ENCODE peak calls at places on chromosomes 12 and 14, in six cellular contexts. I is psoas muscle, L is endothelial cell, D is tibial nerve, G is fibroblast of the aortic adventitia, S is H1. M is an unnamed sample.

GRCh38 chr12:118827047-118827446 is 154.3 kb upstream of the SRRM4 start:
- DNase-seq in I (no peak), L (no peak), D (no peak), G (no peak), S (no peak), M (no peak)

GRCh38 chr14:61562321-61563161 is 132.8 kb upstream of the HIF1A start:
- DNase-seq in I (no peak), L (no peak), D (no peak), G (peak), S (no peak), M (no peak)

GRCh38 chr12:13536219-13536910 is 339.8 kb downstream of the EMP1 start:
- DNase-seq in I (no peak), L (no peak), D (no peak), G (no peak), S (no peak), M (no peak)

GRCh38 chr14:102776761-102777710 is at the start of gene TRAF3:
- DNase-seq in I (peak), L (peak), D (no peak), G (peak), S (no peak), M (no peak)

GRCh38 chr12:102964872-102965271 is 7.4 kb downstream of the ASCL1 start:
- DNase-seq in I (no peak), L (peak), D (no peak), G (no peak), S (no peak), M (no peak)

GRCh38 chr12:30417697-30418231 is 277.9 kb downstream of the IPO8 start:
- DNase-seq in I (peak), L (no peak), D (no peak), G (peak), S (no peak), M (no peak)

GRCh38 chr12:89528434-89528833 is 2.6 kb upstream of the POC1B start:
- DNase-seq in I (no peak), L (no peak), D (no peak), G (no peak), S (no peak), M (no peak)

GRCh38 chr14:54568821-54569591 is 2.1 kb downstream of the SAMD4A start:
- DNase-seq in I (no peak), L (no peak), D (no peak), G (peak), S (no peak), M (no peak)

DNA sequence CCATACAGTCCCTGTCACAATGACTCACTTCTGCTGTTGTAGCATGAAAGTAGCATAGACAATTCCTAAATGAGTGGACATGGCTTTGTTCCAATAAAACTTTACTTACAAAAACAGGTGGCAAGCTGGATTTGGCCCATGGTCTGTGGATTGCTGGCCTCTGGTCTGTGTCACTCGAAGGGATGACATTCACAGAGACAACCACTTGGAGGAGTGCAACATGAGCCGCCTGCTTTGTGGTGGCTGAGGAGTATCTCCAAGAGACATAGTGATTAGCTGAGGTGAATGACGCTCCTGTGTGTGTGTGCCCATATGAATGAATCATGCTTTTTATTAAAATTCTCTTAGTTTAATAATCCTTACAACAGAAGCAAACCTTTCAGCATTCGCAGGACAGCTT is 81.2 kb upstream of the NRXN3 start:
- DNase-seq in I (peak), L (no peak), D (no peak), G (no peak), S (no peak), M (no peak)
- TF ChIP-seq CTCF in I (no peak), L (no peak), D (no peak), G (no peak), S (peak), M (no peak)

GRCh38 chr14:74401504-74402241 is 24.3 kb downstream of the SYNDIG1L start:
- DNase-seq in I (peak), L (peak), D (no peak), G (no peak), S (no peak), M (no peak)

GRCh38 chr14:74403619-74404417 is 22.2 kb downstream of the SYNDIG1L start:
- DNase-seq in I (no peak), L (no peak), D (no peak), G (no peak), S (no peak), M (no peak)

GRCh38 chr14:74402264-74403251 is 23.5 kb downstream of the SYNDIG1L start:
- DNase-seq in I (no peak), L (no peak), D (no peak), G (no peak), S (no peak), M (no peak)

GRCh38 chr14:74400919-74401503 is 25.0 kb downstream of the SYNDIG1L start:
- DNase-seq in I (no peak), L (no peak), D (no peak), G (no peak), S (no peak), M (no peak)

DNA sequence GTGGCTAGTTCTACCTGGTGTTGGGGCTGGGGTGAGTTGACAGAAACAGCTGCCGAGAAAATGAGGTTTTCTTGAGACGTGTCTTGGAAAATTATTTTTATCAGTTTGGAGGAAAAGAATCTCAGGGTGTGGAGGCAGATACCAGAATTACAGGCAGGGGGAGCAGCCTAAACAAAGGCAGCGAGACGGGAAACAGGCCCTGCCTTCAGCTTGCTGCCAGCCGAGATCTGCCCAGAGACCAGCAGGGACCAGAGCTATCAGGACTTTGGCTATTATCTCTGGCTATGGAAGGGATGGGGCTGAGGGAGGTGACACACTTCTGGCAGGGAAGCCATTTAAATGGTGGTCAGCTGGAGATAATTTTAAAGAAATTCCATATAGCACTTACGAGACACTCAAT is 25.7 kb downstream of the SYNDIG1L start:
- DNase-seq in I (no peak), L (peak), D (no peak), G (peak), S (peak), M (no peak)
- TF ChIP-seq CTCF in I (no peak), L (no peak), D (peak), G (peak), S (peak), M (no peak)

DNA sequence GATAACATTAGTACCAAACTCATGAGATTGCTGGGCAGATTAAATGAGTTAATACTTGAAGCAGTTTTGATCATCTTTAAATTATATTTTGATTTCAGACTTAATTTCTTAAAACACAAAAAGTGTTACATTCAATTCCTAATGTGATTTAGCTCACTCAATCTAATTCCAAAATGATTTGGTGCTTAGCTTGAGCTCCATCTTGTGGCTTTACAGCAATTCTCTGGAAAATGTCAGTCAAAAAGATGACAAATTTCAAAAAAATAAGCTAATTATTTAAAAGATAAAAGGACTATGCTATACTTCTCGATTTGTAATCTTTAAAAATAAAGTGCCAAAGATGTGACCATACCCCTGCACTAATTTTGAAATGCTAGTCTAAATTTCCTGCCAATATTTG is 10.1 kb downstream of the LLPH start:
- DNase-seq in I (no peak), L (no peak), D (no peak), G (no peak), S (no peak), M (no peak)
- TF ChIP-seq CTCF in I (no peak), L (no peak), D (no peak), G (no peak), S (peak), M (peak)

GRCh38 chr12:49543914-49544815 is 5.3 kb downstream of the KCNH3 start:
- DNase-seq in I (no peak), L (no peak), D (no peak), G (no peak), S (no peak), M (no peak)
- TF ChIP-seq CTCF in I (no peak), L (no peak), D (no peak), G (no peak), S (no peak), M (no peak)

GRCh38 chr12:26273811-26274210 is 78.4 kb downstream of the SSPN start:
- DNase-seq in I (no peak), L (no peak), D (no peak), G (no peak), S (no peak), M (no peak)

GRCh38 chr12:26269554-26270284 is 74.3 kb downstream of the SSPN start:
- DNase-seq in I (no peak), L (no peak), D (no peak), G (no peak), S (no peak), M (no peak)

GRCh38 chr12:26268841-26269553 is 73.6 kb downstream of the SSPN start:
- DNase-seq in I (no peak), L (no peak), D (no peak), G (peak), S (no peak), M (no peak)

GRCh38 chr12:26271889-26272492 is 76.6 kb downstream of the SSPN start:
- DNase-seq in I (peak), L (no peak), D (peak), G (peak), S (no peak), M (no peak)

GRCh38 chr12:26271024-26271423 is 75.7 kb downstream of the SSPN start:
- DNase-seq in I (no peak), L (no peak), D (no peak), G (peak), S (no peak), M (no peak)
- TF ChIP-seq CTCF in I (no peak), L (no peak), D (no peak), G (no peak), S (no peak), M (no peak)

GRCh38 chr12:94143444-94143843 is 4.9 kb upstream of the PLXNC1 start:
- DNase-seq in I (no peak), L (no peak), D (no peak), G (no peak), S (no peak), M (no peak)

GRCh38 chr12:94146166-94146565 is 2.2 kb upstream of the PLXNC1 start:
- DNase-seq in I (no peak), L (no peak), D (no peak), G (no peak), S (no peak), M (no peak)

GRCh38 chr12:94147991-94148840 is at the start of gene PLXNC1:
- DNase-seq in I (peak), L (peak), D (no peak), G (peak), S (no peak), M (peak)

GRCh38 chr12:94147377-94147990 is 893 bp upstream of the PLXNC1 start:
- DNase-seq in I (no peak), L (no peak), D (no peak), G (no peak), S (no peak), M (no peak)

DNA sequence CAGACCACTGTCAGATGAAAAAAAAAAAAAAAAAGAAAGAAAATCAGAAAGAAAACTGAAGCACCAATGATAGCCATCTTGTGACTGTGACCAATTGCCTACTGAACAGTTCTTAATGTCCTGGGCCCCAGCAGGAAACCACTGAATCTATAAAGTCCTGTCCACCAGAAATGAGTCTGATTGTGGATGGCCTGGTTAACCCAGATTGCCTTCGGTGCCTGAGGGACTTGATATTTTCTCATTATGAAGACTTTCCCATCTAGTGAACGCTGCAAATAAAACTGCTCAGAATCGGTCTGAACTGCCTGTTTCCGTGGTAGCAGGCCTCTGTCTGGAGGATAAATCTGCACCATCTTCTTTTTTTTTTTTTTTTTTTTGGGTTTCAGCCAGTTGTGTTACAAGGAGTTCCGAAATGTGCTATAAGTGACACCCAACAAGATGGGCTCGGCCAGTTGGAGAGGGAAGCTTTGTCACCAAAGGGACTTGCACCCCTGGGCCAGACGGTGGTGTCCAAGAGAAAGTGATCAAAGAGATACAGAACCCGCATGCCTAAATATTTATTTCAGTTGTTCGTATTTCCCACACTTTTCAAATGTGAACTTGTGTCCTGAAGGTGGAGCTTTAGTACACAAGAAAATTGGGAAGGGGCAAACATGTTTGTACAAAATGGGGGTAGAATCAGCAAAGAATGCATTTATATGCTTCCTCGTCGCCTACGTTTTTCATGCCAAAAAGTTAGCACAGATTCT is 3.0 kb upstream of the PLXNC1 start:
- DNase-seq in I (no peak), L (no peak), D (no peak), G (peak), S (no peak), M (no peak)
- TF ChIP-seq CTCF in I (peak), L (no peak), D (peak), G (peak), S (no peak), M (peak)

GRCh38 chr14:95431199-95432145 is 85.0 kb downstream of the SYNE3 start:
- DNase-seq in I (no peak), L (peak), D (no peak), G (peak), S (no peak), M (no peak)
- TF ChIP-seq CTCF in I (peak), L (peak), D (peak), G (peak), S (peak), M (peak)

M was measured in D721Med.